ENCODE peak calls at places on chromosomes 13 and 19, in five cellular contexts. L is IMR-90, B is H9, I is H1, T is mesenchymal stem cell. Y is an unnamed sample.

GRCh38 chr19:44747739-44748425 is 626 bp upstream of the BCL3 start:
- DNase-seq in B (peak; percentile 61), T (peak; percentile 86), I (no peak), L (peak; percentile 61), Y (no peak)

GRCh38 chr19:34666200-34666957 is 10.6 kb downstream of the SCGB2B2 start:
- DNase-seq in L (no peak), B (no peak), T (no peak), I (no peak), Y (no peak)

GRCh38 chr19:35754365-35755139 is 2.3 kb downstream of the HSPB6 start:
- DNase-seq in T (no peak), B (peak; percentile 21), L (no peak), I (no peak), Y (no peak)

GRCh38 chr19:54461201-54462071 is 2.1 kb downstream of the LENG9 start:
- DNase-seq in L (peak; percentile 54), T (peak; percentile 21), B (no peak), I (no peak), Y (no peak)

GRCh38 chr19:2613507-2614295 is 88.8 kb downstream of the GNG7 start:
- DNase-seq in B (peak; percentile 71), L (peak; percentile 12), I (no peak), T (peak; percentile 45), Y (no peak)

GRCh38 chr19:55369651-55370304 is 485 bp downstream of the IL11 start:
- DNase-seq in T (peak; percentile 85), L (peak; percentile 76), I (no peak), B (peak; percentile 91), Y (peak; percentile 63)

GRCh38 chr13:27481766-27482165 is 31.4 kb upstream of the MTIF3 start:
- DNase-seq in B (peak; percentile 88), T (peak; percentile 22), I (peak; percentile 58), L (peak; percentile 10), Y (peak; percentile 56)

GRCh38 chr19:383922-384800 is 24.8 kb downstream of the C2CD4C start:
- DNase-seq in L (no peak), I (peak; percentile 41), T (peak; percentile 11), B (peak; percentile 84), Y (no peak)

GRCh38 chr19:46723471-46723870 is 6.6 kb upstream of the PRKD2 start:
- DNase-seq in I (no peak), T (no peak), B (no peak), L (no peak), Y (no peak)

GRCh38 chr19:58183822-58184215 is 958 bp downstream of the ZNF274 start:
- DNase-seq in L (no peak), I (no peak), B (no peak), T (no peak), Y (no peak)

GRCh38 chr19:6660930-6661329 is 9.0 kb downstream of the TNFSF14 start:
- DNase-seq in B (peak; percentile 47), L (no peak), I (no peak), T (no peak), Y (no peak)
- H2BK15ac ChIP-seq in B (no peak overlapping the region), L (no peak overlapping the region), I (no peak overlapping the region), T (no peak overlapping the region), Y (no peak overlapping the region)

GRCh38 chr19:17687141-17687856 is 855 bp downstream of the UNC13A start:
- DNase-seq in B (peak; percentile 60), T (no peak), I (no peak), L (no peak), Y (no peak)
- H2BK15ac ChIP-seq in B (no peak overlapping the region), T (no peak overlapping the region), I (peak overlapping the region; percentile 92), L (no peak overlapping the region), Y (peak overlapping the region; percentile 37)

GRCh38 chr13:66992183-66992582 is 238.0 kb downstream of the PCDH9 start:
- DNase-seq in I (no peak), T (no peak), B (no peak), L (peak; percentile 73), Y (no peak)
- H2BK15ac ChIP-seq in I (no peak overlapping the region), T (no peak overlapping the region), B (no peak overlapping the region), L (no peak overlapping the region), Y (no peak overlapping the region)

DNA sequence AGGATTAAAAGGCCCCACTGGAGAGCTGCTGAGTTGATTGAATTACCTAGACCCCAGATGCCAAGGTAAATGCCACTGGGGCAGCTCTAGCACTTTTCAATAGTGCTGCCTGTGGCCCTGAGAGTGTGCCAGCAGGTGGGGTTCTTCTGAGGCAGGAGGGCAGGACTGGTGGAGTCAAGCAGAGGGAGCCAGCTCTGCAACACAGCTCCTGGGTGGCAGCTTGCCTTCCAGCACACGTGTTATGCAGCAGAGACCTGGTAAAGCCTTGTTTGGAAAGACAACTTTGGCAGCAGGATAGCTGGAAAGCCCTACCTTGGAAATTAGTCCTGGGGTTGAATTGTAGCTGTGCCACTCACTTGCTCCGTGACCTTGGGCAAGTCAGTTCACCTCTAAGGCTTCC is 306.6 kb downstream of the ATP8A2 start:
- DNase-seq in I (no peak), B (peak; percentile 37), T (no peak), L (no peak), Y (no peak)
- H2BK15ac ChIP-seq in I (no peak overlapping the region), B (no peak overlapping the region), T (no peak overlapping the region), L (no peak overlapping the region), Y (no peak overlapping the region)

DNA sequence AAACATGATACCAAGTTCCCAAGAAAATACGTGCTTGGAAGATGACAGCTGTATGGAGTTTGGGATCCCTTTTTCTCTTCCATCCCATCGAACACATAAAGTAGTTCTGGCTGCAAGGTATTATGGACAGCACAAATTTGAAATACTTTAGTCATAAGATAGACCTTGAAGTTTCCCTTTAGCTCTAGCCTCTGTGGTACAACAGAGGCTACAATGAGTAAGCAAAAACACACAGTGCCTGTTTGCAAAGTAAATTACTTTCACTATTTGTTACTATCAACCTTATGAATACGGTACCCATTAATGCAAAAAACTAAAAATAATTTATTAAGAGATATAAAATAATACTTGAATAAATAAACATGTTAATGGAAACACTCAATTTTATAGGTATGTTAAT is 21.0 kb upstream of the LRCH1 start:
- DNase-seq in I (no peak), B (no peak), T (no peak), L (no peak), Y (no peak)
- H2BK15ac ChIP-seq in I (no peak overlapping the region), B (no peak overlapping the region), T (no peak overlapping the region), L (no peak overlapping the region), Y (no peak overlapping the region)

DNA sequence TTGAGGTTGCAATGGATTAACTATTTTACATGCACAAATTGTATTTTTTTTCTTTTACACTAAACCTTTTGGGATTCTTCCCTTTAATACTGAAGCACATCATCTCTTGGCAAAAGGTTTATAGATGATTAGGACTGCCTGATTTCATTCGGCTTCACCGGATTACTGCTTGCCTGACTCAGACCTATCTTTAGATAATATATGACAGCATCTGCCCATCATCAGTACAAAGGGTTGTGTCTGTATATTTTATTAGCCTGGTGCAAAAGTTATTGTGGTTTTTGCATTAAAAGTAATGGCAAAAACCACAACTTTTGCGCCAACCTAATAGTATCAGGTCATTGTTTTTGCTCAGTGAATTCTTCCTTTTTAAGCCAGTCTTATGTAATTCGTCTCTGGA is 316.2 kb upstream of the HTR2A start:
- DNase-seq in B (no peak), I (no peak), L (peak; percentile 16), T (no peak), Y (no peak)
- H2BK15ac ChIP-seq in B (no peak overlapping the region), I (no peak overlapping the region), L (no peak overlapping the region), T (no peak overlapping the region), Y (no peak overlapping the region)